ENCODE peak calls at places on chromosome 11, in nine cellular contexts. One of them, this sample, is unnamed.

GRCh38 chr11:77095551-77096490 is 6.8 kb upstream of the OMP start:
- DNase-seq in CD8-positive, alpha-beta memory T cell: no peak
- DNase-seq in fibroblast of mammary gland: no peak
- DNase-seq in brain microvascular endothelial cell: no peak
- DNase-seq in CD4-positive, alpha-beta memory T cell: no peak
- DNase-seq in lower leg skin: no peak
- DNase-seq in heart left ventricle: no peak
- DNase-seq in neural progenitor cell: peak
- DNase-seq in CD8-positive, alpha-beta T cell: no peak
- DNase-seq in this sample: no peak

GRCh38 chr11:121634889-121635288 is 182.1 kb upstream of the SORL1-AS1 start:
- DNase-seq in CD8-positive, alpha-beta memory T cell: no peak
- DNase-seq in fibroblast of mammary gland: peak
- DNase-seq in brain microvascular endothelial cell: peak
- DNase-seq in CD4-positive, alpha-beta memory T cell: no peak
- DNase-seq in lower leg skin: no peak
- DNase-seq in heart left ventricle: no peak
- DNase-seq in neural progenitor cell: no peak
- DNase-seq in CD8-positive, alpha-beta T cell: no peak
- DNase-seq in this sample: no peak

GRCh38 chr11:130785376-130786110 is 130.7 kb downstream of the SNX19 start:
- DNase-seq in CD8-positive, alpha-beta memory T cell: no peak
- DNase-seq in fibroblast of mammary gland: peak
- DNase-seq in brain microvascular endothelial cell: peak
- DNase-seq in CD4-positive, alpha-beta memory T cell: no peak
- DNase-seq in lower leg skin: no peak
- DNase-seq in heart left ventricle: no peak
- DNase-seq in neural progenitor cell: peak
- DNase-seq in CD8-positive, alpha-beta T cell: no peak
- DNase-seq in this sample: no peak

GRCh38 chr11:108199446-108200321 is 22.8 kb downstream of the NPAT start:
- DNase-seq in CD8-positive, alpha-beta memory T cell: no peak
- DNase-seq in fibroblast of mammary gland: peak
- DNase-seq in brain microvascular endothelial cell: peak
- DNase-seq in CD4-positive, alpha-beta memory T cell: peak
- DNase-seq in lower leg skin: no peak
- DNase-seq in heart left ventricle: no peak
- DNase-seq in neural progenitor cell: no peak
- DNase-seq in CD8-positive, alpha-beta T cell: no peak
- DNase-seq in this sample: peak

GRCh38 chr11:7319501-7319900 is 67.8 kb downstream of the SYT9 start:
- DNase-seq in CD8-positive, alpha-beta memory T cell: no peak
- DNase-seq in fibroblast of mammary gland: no peak
- DNase-seq in brain microvascular endothelial cell: no peak
- DNase-seq in CD4-positive, alpha-beta memory T cell: no peak
- DNase-seq in lower leg skin: no peak
- DNase-seq in heart left ventricle: no peak
- DNase-seq in neural progenitor cell: no peak
- DNase-seq in CD8-positive, alpha-beta T cell: no peak
- DNase-seq in this sample: no peak

GRCh38 chr11:130114726-130115125 is 44.9 kb upstream of the ST14 start:
- DNase-seq in CD8-positive, alpha-beta memory T cell: no peak
- DNase-seq in fibroblast of mammary gland: no peak
- DNase-seq in brain microvascular endothelial cell: no peak
- DNase-seq in CD4-positive, alpha-beta memory T cell: no peak
- DNase-seq in lower leg skin: no peak
- DNase-seq in heart left ventricle: no peak
- DNase-seq in neural progenitor cell: no peak
- DNase-seq in CD8-positive, alpha-beta T cell: no peak
- DNase-seq in this sample: no peak

GRCh38 chr11:96177132-96177531 is 165.9 kb downstream of the MAML2 start:
- DNase-seq in CD8-positive, alpha-beta memory T cell: no peak
- DNase-seq in fibroblast of mammary gland: no peak
- DNase-seq in brain microvascular endothelial cell: no peak
- DNase-seq in CD4-positive, alpha-beta memory T cell: no peak
- DNase-seq in lower leg skin: no peak
- DNase-seq in heart left ventricle: no peak
- DNase-seq in neural progenitor cell: no peak
- DNase-seq in CD8-positive, alpha-beta T cell: no peak
- DNase-seq in this sample: no peak

GRCh38 chr11:11579012-11579755 is 42.6 kb downstream of the GALNT18 start:
- DNase-seq in CD8-positive, alpha-beta memory T cell: no peak
- DNase-seq in fibroblast of mammary gland: no peak
- DNase-seq in brain microvascular endothelial cell: no peak
- DNase-seq in CD4-positive, alpha-beta memory T cell: no peak
- DNase-seq in lower leg skin: peak
- DNase-seq in heart left ventricle: peak
- DNase-seq in neural progenitor cell: no peak
- DNase-seq in CD8-positive, alpha-beta T cell: no peak
- DNase-seq in this sample: peak

GRCh38 chr11:116808262-116809175 is 14.6 kb downstream of the APOA4 start:
- DNase-seq in CD8-positive, alpha-beta memory T cell: no peak
- DNase-seq in fibroblast of mammary gland: peak
- DNase-seq in brain microvascular endothelial cell: peak
- DNase-seq in CD4-positive, alpha-beta memory T cell: no peak
- DNase-seq in lower leg skin: no peak
- DNase-seq in heart left ventricle: no peak
- DNase-seq in neural progenitor cell: no peak
- DNase-seq in CD8-positive, alpha-beta T cell: no peak
- DNase-seq in this sample: peak

GRCh38 chr11:81432333-81432732 is 1301.3 kb downstream of the FAM181B start:
- DNase-seq in CD8-positive, alpha-beta memory T cell: no peak
- DNase-seq in fibroblast of mammary gland: no peak
- DNase-seq in brain microvascular endothelial cell: no peak
- DNase-seq in CD4-positive, alpha-beta memory T cell: no peak
- DNase-seq in lower leg skin: no peak
- DNase-seq in heart left ventricle: no peak
- DNase-seq in neural progenitor cell: no peak
- DNase-seq in CD8-positive, alpha-beta T cell: no peak
- DNase-seq in this sample: no peak

GRCh38 chr11:12205330-12205729 is 94.9 kb downstream of the MICAL2 start:
- DNase-seq in CD8-positive, alpha-beta memory T cell: no peak
- DNase-seq in fibroblast of mammary gland: peak
- DNase-seq in brain microvascular endothelial cell: no peak
- DNase-seq in CD4-positive, alpha-beta memory T cell: no peak
- DNase-seq in lower leg skin: no peak
- DNase-seq in heart left ventricle: no peak
- DNase-seq in neural progenitor cell: no peak
- DNase-seq in CD8-positive, alpha-beta T cell: no peak
- DNase-seq in this sample: no peak

GRCh38 chr11:123137496-123138270 is 57.4 kb downstream of the CLMP start:
- DNase-seq in CD8-positive, alpha-beta memory T cell: no peak
- DNase-seq in fibroblast of mammary gland: peak
- DNase-seq in brain microvascular endothelial cell: peak
- DNase-seq in CD4-positive, alpha-beta memory T cell: no peak
- DNase-seq in lower leg skin: peak
- DNase-seq in heart left ventricle: peak
- DNase-seq in neural progenitor cell: peak
- DNase-seq in CD8-positive, alpha-beta T cell: no peak
- DNase-seq in this sample: peak

GRCh38 chr11:67674442-67674871 is at the start of gene ALDH3B2:
- DNase-seq in CD8-positive, alpha-beta memory T cell: no peak
- DNase-seq in fibroblast of mammary gland: no peak
- DNase-seq in brain microvascular endothelial cell: no peak
- DNase-seq in CD4-positive, alpha-beta memory T cell: no peak
- DNase-seq in lower leg skin: peak
- DNase-seq in heart left ventricle: no peak
- DNase-seq in neural progenitor cell: no peak
- DNase-seq in CD8-positive, alpha-beta T cell: no peak
- DNase-seq in this sample: peak

GRCh38 chr11:2663915-2664314 is 35.9 kb downstream of the KCNQ1OT1 start:
- DNase-seq in CD8-positive, alpha-beta memory T cell: no peak
- DNase-seq in fibroblast of mammary gland: no peak
- DNase-seq in brain microvascular endothelial cell: no peak
- DNase-seq in CD4-positive, alpha-beta memory T cell: no peak
- DNase-seq in lower leg skin: no peak
- DNase-seq in heart left ventricle: no peak
- DNase-seq in neural progenitor cell: no peak
- DNase-seq in CD8-positive, alpha-beta T cell: no peak
- DNase-seq in this sample: no peak

GRCh38 chr11:123313261-123313660 is 116.8 kb upstream of the GRAMD1B start:
- DNase-seq in CD8-positive, alpha-beta memory T cell: no peak
- DNase-seq in fibroblast of mammary gland: no peak
- DNase-seq in brain microvascular endothelial cell: no peak
- DNase-seq in CD4-positive, alpha-beta memory T cell: no peak
- DNase-seq in lower leg skin: no peak
- DNase-seq in heart left ventricle: no peak
- DNase-seq in neural progenitor cell: peak
- DNase-seq in CD8-positive, alpha-beta T cell: no peak
- DNase-seq in this sample: no peak

GRCh38 chr11:46279393-46280099 is 2.1 kb downstream of the CREB3L1 start:
- DNase-seq in CD8-positive, alpha-beta memory T cell: no peak
- DNase-seq in fibroblast of mammary gland: peak
- DNase-seq in brain microvascular endothelial cell: peak
- DNase-seq in CD4-positive, alpha-beta memory T cell: no peak
- DNase-seq in lower leg skin: no peak
- DNase-seq in heart left ventricle: peak
- DNase-seq in neural progenitor cell: peak
- DNase-seq in CD8-positive, alpha-beta T cell: no peak
- DNase-seq in this sample: no peak

GRCh38 chr11:82756765-82757650 is 23.3 kb upstream of the FAM181B start:
- DNase-seq in CD8-positive, alpha-beta memory T cell: no peak
- DNase-seq in fibroblast of mammary gland: no peak
- DNase-seq in brain microvascular endothelial cell: no peak
- DNase-seq in CD4-positive, alpha-beta memory T cell: no peak
- DNase-seq in lower leg skin: no peak
- DNase-seq in heart left ventricle: no peak
- DNase-seq in neural progenitor cell: no peak
- DNase-seq in CD8-positive, alpha-beta T cell: no peak
- DNase-seq in this sample: no peak

GRCh38 chr11:117076941-117077659 is 21.1 kb downstream of the SIK3 start:
- DNase-seq in CD8-positive, alpha-beta memory T cell: no peak
- DNase-seq in fibroblast of mammary gland: no peak
- DNase-seq in brain microvascular endothelial cell: no peak
- DNase-seq in CD4-positive, alpha-beta memory T cell: no peak
- DNase-seq in lower leg skin: no peak
- DNase-seq in heart left ventricle: no peak
- DNase-seq in neural progenitor cell: no peak
- DNase-seq in CD8-positive, alpha-beta T cell: no peak
- DNase-seq in this sample: no peak

GRCh38 chr11:9687736-9688494 is 24.0 kb downstream of the SWAP70 start:
- DNase-seq in CD8-positive, alpha-beta memory T cell: no peak
- DNase-seq in fibroblast of mammary gland: no peak
- DNase-seq in brain microvascular endothelial cell: peak
- DNase-seq in CD4-positive, alpha-beta memory T cell: no peak
- DNase-seq in lower leg skin: no peak
- DNase-seq in heart left ventricle: no peak
- DNase-seq in neural progenitor cell: no peak
- DNase-seq in CD8-positive, alpha-beta T cell: no peak
- DNase-seq in this sample: no peak

GRCh38 chr11:72012897-72013721 is 14.4 kb downstream of the IL18BP start:
- DNase-seq in CD8-positive, alpha-beta memory T cell: no peak
- DNase-seq in fibroblast of mammary gland: peak
- DNase-seq in brain microvascular endothelial cell: peak
- DNase-seq in CD4-positive, alpha-beta memory T cell: no peak
- DNase-seq in lower leg skin: peak
- DNase-seq in heart left ventricle: peak
- DNase-seq in neural progenitor cell: no peak
- DNase-seq in CD8-positive, alpha-beta T cell: no peak
- DNase-seq in this sample: peak

GRCh38 chr11:128653828-128654231 is 40.0 kb upstream of the FLI1 start:
- DNase-seq in CD8-positive, alpha-beta memory T cell: no peak
- DNase-seq in fibroblast of mammary gland: peak
- DNase-seq in brain microvascular endothelial cell: peak
- DNase-seq in CD4-positive, alpha-beta memory T cell: no peak
- DNase-seq in lower leg skin: peak
- DNase-seq in heart left ventricle: no peak
- DNase-seq in neural progenitor cell: peak
- DNase-seq in CD8-positive, alpha-beta T cell: no peak
- DNase-seq in this sample: peak
- H3K4me3 ChIP-seq in CD8-positive, alpha-beta memory T cell: no peak
- H3K4me3 ChIP-seq in fibroblast of mammary gland: no peak
- H3K4me3 ChIP-seq in brain microvascular endothelial cell: peak
- H3K4me3 ChIP-seq in CD4-positive, alpha-beta memory T cell: no peak
- H3K4me3 ChIP-seq in lower leg skin: no peak
- H3K4me3 ChIP-seq in heart left ventricle: no peak
- H3K4me3 ChIP-seq in neural progenitor cell: no peak
- H3K4me3 ChIP-seq in CD8-positive, alpha-beta T cell: no peak
- H3K4me3 ChIP-seq in this sample: no peak

DNA sequence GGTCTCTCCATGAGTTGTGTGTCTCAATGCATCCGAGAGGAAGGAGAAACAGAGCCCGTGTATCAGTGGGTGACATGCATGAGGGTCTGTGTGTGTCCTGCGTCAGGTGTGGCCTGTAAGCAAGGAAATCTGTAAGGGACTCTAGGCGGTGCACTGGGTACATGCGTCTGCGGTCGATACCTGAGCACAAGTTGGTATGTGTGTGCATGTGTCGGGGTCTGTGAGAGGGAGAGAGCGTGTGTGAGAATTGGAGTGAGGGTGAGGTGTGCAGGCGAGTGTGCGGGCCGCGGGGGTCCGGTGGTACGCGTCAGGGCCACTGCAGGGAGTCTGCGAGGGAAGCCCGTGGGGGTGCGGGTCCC is 503 bp downstream of the CDC42BPG start:
- DNase-seq in CD8-positive, alpha-beta memory T cell: no peak
- DNase-seq in fibroblast of mammary gland: no peak
- DNase-seq in brain microvascular endothelial cell: no peak
- DNase-seq in CD4-positive, alpha-beta memory T cell: no peak
- DNase-seq in lower leg skin: no peak
- DNase-seq in heart left ventricle: no peak
- DNase-seq in neural progenitor cell: no peak
- DNase-seq in CD8-positive, alpha-beta T cell: no peak
- DNase-seq in this sample: no peak
- H3K4me3 ChIP-seq in CD8-positive, alpha-beta memory T cell: peak
- H3K4me3 ChIP-seq in fibroblast of mammary gland: no peak
- H3K4me3 ChIP-seq in brain microvascular endothelial cell: peak
- H3K4me3 ChIP-seq in CD4-positive, alpha-beta memory T cell: no peak
- H3K4me3 ChIP-seq in lower leg skin: peak
- H3K4me3 ChIP-seq in heart left ventricle: peak
- H3K4me3 ChIP-seq in neural progenitor cell: peak
- H3K4me3 ChIP-seq in CD8-positive, alpha-beta T cell: peak
- H3K4me3 ChIP-seq in this sample: peak

GRCh38 chr11:33018005-33018404 is 2.3 kb downstream of the DEPDC7 start:
- DNase-seq in CD8-positive, alpha-beta memory T cell: no peak
- DNase-seq in fibroblast of mammary gland: no peak
- DNase-seq in brain microvascular endothelial cell: no peak
- DNase-seq in CD4-positive, alpha-beta memory T cell: no peak
- DNase-seq in lower leg skin: no peak
- DNase-seq in heart left ventricle: no peak
- DNase-seq in neural progenitor cell: no peak
- DNase-seq in CD8-positive, alpha-beta T cell: no peak
- DNase-seq in this sample: no peak
- H3K4me3 ChIP-seq in CD8-positive, alpha-beta memory T cell: no peak
- H3K4me3 ChIP-seq in fibroblast of mammary gland: no peak
- H3K4me3 ChIP-seq in brain microvascular endothelial cell: no peak
- H3K4me3 ChIP-seq in CD4-positive, alpha-beta memory T cell: no peak
- H3K4me3 ChIP-seq in lower leg skin: no peak
- H3K4me3 ChIP-seq in heart left ventricle: no peak
- H3K4me3 ChIP-seq in neural progenitor cell: no peak
- H3K4me3 ChIP-seq in CD8-positive, alpha-beta T cell: no peak
- H3K4me3 ChIP-seq in this sample: no peak

DNA sequence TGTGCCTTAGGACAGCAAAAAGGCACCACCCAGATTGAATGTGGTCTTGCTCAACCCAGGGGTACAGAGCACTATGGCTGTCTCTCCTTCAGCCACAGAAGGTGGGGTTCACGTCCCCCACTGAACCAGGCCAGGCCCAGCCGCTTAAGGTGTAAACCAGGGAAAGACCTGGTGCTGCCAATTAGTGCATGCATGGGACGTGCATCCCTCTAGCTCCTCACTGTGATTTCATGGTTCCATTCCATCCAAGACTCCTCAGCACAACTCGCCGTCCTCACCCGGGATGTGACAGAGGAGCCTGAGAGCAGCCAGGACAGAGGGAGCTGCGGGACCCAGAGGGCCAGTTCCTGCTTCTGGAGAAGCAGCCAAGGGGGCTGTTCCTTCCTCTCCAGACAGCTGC is 492.1 kb upstream of the B3GAT1 start:
- DNase-seq in CD8-positive, alpha-beta memory T cell: no peak
- DNase-seq in fibroblast of mammary gland: no peak
- DNase-seq in brain microvascular endothelial cell: no peak
- DNase-seq in CD4-positive, alpha-beta memory T cell: no peak
- DNase-seq in lower leg skin: peak
- DNase-seq in heart left ventricle: no peak
- DNase-seq in neural progenitor cell: no peak
- DNase-seq in CD8-positive, alpha-beta T cell: no peak
- DNase-seq in this sample: no peak
- H3K4me3 ChIP-seq in CD8-positive, alpha-beta memory T cell: no peak
- H3K4me3 ChIP-seq in fibroblast of mammary gland: no peak
- H3K4me3 ChIP-seq in brain microvascular endothelial cell: no peak
- H3K4me3 ChIP-seq in CD4-positive, alpha-beta memory T cell: no peak
- H3K4me3 ChIP-seq in lower leg skin: no peak
- H3K4me3 ChIP-seq in heart left ventricle: no peak
- H3K4me3 ChIP-seq in neural progenitor cell: no peak
- H3K4me3 ChIP-seq in CD8-positive, alpha-beta T cell: no peak
- H3K4me3 ChIP-seq in this sample: no peak